ENCODE peak calls at places on chromosomes 6 and 20, in six cellular contexts. One of them, this sample, is unnamed.

GRCh38 chr6:7106752-7107577 is 796 bp upstream of the RREB1 start:
- DNase-seq in HCT116: no peak
- DNase-seq in WTC11: peak; percentile 39
- DNase-seq in GM12878: no peak
- DNase-seq in HepG2: no peak
- DNase-seq in K562: peak; percentile 91
- DNase-seq in this sample: no peak

GRCh38 chr6:35468980-35469710 is 944 bp downstream of the RPL10A start:
- DNase-seq in HCT116: no peak
- DNase-seq in WTC11: no peak
- DNase-seq in GM12878: no peak
- DNase-seq in HepG2: no peak
- DNase-seq in K562: peak; percentile 34
- DNase-seq in this sample: no peak

GRCh38 chr20:25587536-25587935 is 2.2 kb upstream of the NINL start:
- DNase-seq in HCT116: no peak
- DNase-seq in WTC11: no peak
- DNase-seq in GM12878: no peak
- DNase-seq in HepG2: no peak
- DNase-seq in K562: no peak
- DNase-seq in this sample: no peak

GRCh38 chr20:5657190-5657872 is 92.9 kb upstream of the SHLD1 start:
- DNase-seq in HCT116: no peak
- DNase-seq in WTC11: no peak
- DNase-seq in GM12878: no peak
- DNase-seq in HepG2: peak; percentile 70
- DNase-seq in K562: no peak
- DNase-seq in this sample: no peak

GRCh38 chr6:134398453-134398852 is 80.5 kb upstream of the SGK1 start:
- DNase-seq in HCT116: no peak
- DNase-seq in WTC11: no peak
- DNase-seq in GM12878: peak; percentile 53
- DNase-seq in HepG2: no peak
- DNase-seq in K562: peak; percentile 45
- DNase-seq in this sample: no peak

GRCh38 chr20:62366370-62367135 is 559 bp downstream of the LAMA5 start:
- DNase-seq in HCT116: no peak
- DNase-seq in WTC11: peak; percentile 87
- DNase-seq in GM12878: no peak
- DNase-seq in HepG2: peak; percentile 61
- DNase-seq in K562: peak; percentile 79
- DNase-seq in this sample: peak; percentile 85

GRCh38 chr6:112839525-112839961 is 492.4 kb downstream of the RFPL4B start:
- DNase-seq in HCT116: no peak
- DNase-seq in WTC11: no peak
- DNase-seq in GM12878: no peak
- DNase-seq in HepG2: no peak
- DNase-seq in K562: no peak
- DNase-seq in this sample: no peak

GRCh38 chr6:144140859-144141258 is 9.5 kb upstream of the STX11 start:
- DNase-seq in HCT116: no peak
- DNase-seq in WTC11: no peak
- DNase-seq in GM12878: no peak
- DNase-seq in HepG2: no peak
- DNase-seq in K562: no peak
- DNase-seq in this sample: no peak

GRCh38 chr6:1864496-1864895 is 254.8 kb downstream of the FOXC1 start:
- DNase-seq in HCT116: no peak
- DNase-seq in WTC11: no peak
- DNase-seq in GM12878: no peak
- DNase-seq in HepG2: peak; percentile 28
- DNase-seq in K562: no peak
- DNase-seq in this sample: no peak

GRCh38 chr6:2222275-2222842 is 23.0 kb downstream of the GMDS start:
- DNase-seq in HCT116: no peak
- DNase-seq in WTC11: no peak
- DNase-seq in GM12878: no peak
- DNase-seq in HepG2: no peak
- DNase-seq in K562: no peak
- DNase-seq in this sample: no peak

GRCh38 chr6:90375681-90376439 is 79.2 kb upstream of the BACH2 start:
- DNase-seq in HCT116: no peak
- DNase-seq in WTC11: no peak
- DNase-seq in GM12878: no peak
- DNase-seq in HepG2: no peak
- DNase-seq in K562: no peak
- DNase-seq in this sample: no peak

GRCh38 chr6:33248643-33248931 is 23.1 kb downstream of the VPS52 start:
- DNase-seq in HCT116: no peak
- DNase-seq in WTC11: no peak
- DNase-seq in GM12878: no peak
- DNase-seq in HepG2: no peak
- DNase-seq in K562: no peak
- DNase-seq in this sample: no peak

GRCh38 chr6:45715508-45715803 is 300.2 kb downstream of the CLIC5 start:
- DNase-seq in HCT116: no peak
- DNase-seq in WTC11: no peak
- DNase-seq in GM12878: no peak
- DNase-seq in HepG2: no peak
- DNase-seq in K562: no peak
- DNase-seq in this sample: no peak

GRCh38 chr6:3128381-3129108 is 10.0 kb downstream of the BPHL start:
- DNase-seq in HCT116: no peak
- DNase-seq in WTC11: no peak
- DNase-seq in GM12878: no peak
- DNase-seq in HepG2: no peak
- DNase-seq in K562: no peak
- DNase-seq in this sample: no peak

GRCh38 chr6:44003345-44004061 is 123.7 kb downstream of the MRPL14 start:
- DNase-seq in HCT116: no peak
- DNase-seq in WTC11: peak; percentile 36
- DNase-seq in GM12878: no peak
- DNase-seq in HepG2: no peak
- DNase-seq in K562: no peak
- DNase-seq in this sample: peak; percentile 73

GRCh38 chr6:148507774-148508173 is 165.1 kb downstream of the SASH1 start:
- DNase-seq in HCT116: no peak
- DNase-seq in WTC11: no peak
- DNase-seq in GM12878: no peak
- DNase-seq in HepG2: no peak
- DNase-seq in K562: no peak
- DNase-seq in this sample: no peak

GRCh38 chr20:9028419-9028818 is 40.5 kb upstream of the PLCB4 start:
- DNase-seq in HCT116: no peak
- DNase-seq in WTC11: no peak
- DNase-seq in GM12878: no peak
- DNase-seq in HepG2: no peak
- DNase-seq in K562: peak; percentile 20
- DNase-seq in this sample: no peak

GRCh38 chr6:160102956-160103824 is 18.4 kb upstream of the SLC22A1 start:
- DNase-seq in HCT116: peak; percentile 46
- DNase-seq in WTC11: peak; percentile 55
- DNase-seq in GM12878: no peak
- DNase-seq in HepG2: peak; percentile 45
- DNase-seq in K562: peak; percentile 59
- DNase-seq in this sample: peak; percentile 67

GRCh38 chr6:104958178-104958520 is 1.2 kb downstream of the LIN28B start:
- DNase-seq in HCT116: no peak
- DNase-seq in WTC11: no peak
- DNase-seq in GM12878: no peak
- DNase-seq in HepG2: no peak
- DNase-seq in K562: no peak
- DNase-seq in this sample: no peak

GRCh38 chr6:164109770-164110140 is 695.2 kb downstream of the QKI start:
- DNase-seq in HCT116: no peak
- DNase-seq in WTC11: peak; percentile 49
- DNase-seq in GM12878: no peak
- DNase-seq in HepG2: no peak
- DNase-seq in K562: peak; percentile 25
- DNase-seq in this sample: no peak

GRCh38 chr20:3318226-3318884 is 79.4 kb upstream of the SLC4A11 start:
- DNase-seq in HCT116: no peak
- DNase-seq in WTC11: no peak
- DNase-seq in GM12878: no peak
- DNase-seq in HepG2: no peak
- DNase-seq in K562: no peak
- DNase-seq in this sample: no peak

GRCh38 chr20:24949756-24950127 is 673 bp downstream of the CST7 start:
- DNase-seq in HCT116: no peak
- DNase-seq in WTC11: no peak
- DNase-seq in GM12878: no peak
- DNase-seq in HepG2: no peak
- DNase-seq in K562: peak; percentile 30
- DNase-seq in this sample: peak; percentile 37

GRCh38 chr20:64057628-64058498 is 5.1 kb upstream of the TCEA2 start:
- DNase-seq in HCT116: no peak
- DNase-seq in WTC11: peak; percentile 94
- DNase-seq in GM12878: no peak
- DNase-seq in HepG2: peak; percentile 83
- DNase-seq in K562: peak; percentile 87
- DNase-seq in this sample: peak; percentile 98

GRCh38 chr6:121506761-121507754 is 71.6 kb downstream of the GJA1 start:
- DNase-seq in HCT116: no peak
- DNase-seq in WTC11: no peak
- DNase-seq in GM12878: no peak
- DNase-seq in HepG2: no peak
- DNase-seq in K562: no peak
- DNase-seq in this sample: no peak
- TF ChIP-seq ATF3 in HCT116: no peak
- TF ChIP-seq ATF3 in WTC11: no peak
- TF ChIP-seq ATF3 in GM12878: no peak
- TF ChIP-seq ATF3 in HepG2: no peak
- TF ChIP-seq ATF3 in K562: no peak
- TF ChIP-seq ATF3 in this sample: no peak

GRCh38 chr20:59746155-59746554 is 141.8 kb downstream of the PHACTR3 start:
- DNase-seq in HCT116: no peak
- DNase-seq in WTC11: no peak
- DNase-seq in GM12878: no peak
- DNase-seq in HepG2: no peak
- DNase-seq in K562: no peak
- DNase-seq in this sample: no peak
- TF ChIP-seq ATF3 in HCT116: no peak
- TF ChIP-seq ATF3 in WTC11: no peak
- TF ChIP-seq ATF3 in GM12878: no peak
- TF ChIP-seq ATF3 in HepG2: no peak
- TF ChIP-seq ATF3 in K562: no peak
- TF ChIP-seq ATF3 in this sample: no peak

GRCh38 chr6:72864236-72864635 is 242.4 kb downstream of the KCNQ5 start:
- DNase-seq in HCT116: no peak
- DNase-seq in WTC11: no peak
- DNase-seq in GM12878: no peak
- DNase-seq in HepG2: no peak
- DNase-seq in K562: no peak
- DNase-seq in this sample: no peak

GRCh38 chr6:72861935-72862432 is 240.1 kb downstream of the KCNQ5 start:
- DNase-seq in HCT116: no peak
- DNase-seq in WTC11: no peak
- DNase-seq in GM12878: peak; percentile 13
- DNase-seq in HepG2: no peak
- DNase-seq in K562: no peak
- DNase-seq in this sample: no peak

GRCh38 chr6:72863106-72863505 is 241.2 kb downstream of the KCNQ5 start:
- DNase-seq in HCT116: no peak
- DNase-seq in WTC11: no peak
- DNase-seq in GM12878: no peak
- DNase-seq in HepG2: no peak
- DNase-seq in K562: no peak
- DNase-seq in this sample: no peak

GRCh38 chr6:72864799-72865198 is 242.9 kb downstream of the KCNQ5 start:
- DNase-seq in HCT116: no peak
- DNase-seq in WTC11: no peak
- DNase-seq in GM12878: no peak
- DNase-seq in HepG2: no peak
- DNase-seq in K562: no peak
- DNase-seq in this sample: no peak

DNA sequence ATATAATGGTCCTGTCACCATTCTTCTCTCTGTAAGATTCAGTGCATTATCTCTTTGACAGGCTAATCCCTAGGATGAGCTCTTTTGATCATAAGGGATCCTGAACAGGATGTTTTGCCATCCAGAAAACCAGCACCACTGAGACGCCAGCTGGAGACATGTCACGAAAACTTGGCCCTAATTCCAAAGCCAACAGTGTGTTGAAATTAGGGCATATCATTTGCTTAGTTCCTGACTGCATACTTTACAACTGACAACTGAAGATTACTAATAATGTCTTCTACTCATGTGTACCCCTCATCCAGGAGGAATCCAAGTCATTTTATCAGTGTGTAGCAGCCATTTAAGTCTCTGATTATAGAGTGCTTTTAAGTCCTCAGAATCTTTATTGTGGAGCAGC is 243.6 kb downstream of the KCNQ5 start:
- DNase-seq in HCT116: no peak
- DNase-seq in WTC11: no peak
- DNase-seq in GM12878: no peak
- DNase-seq in HepG2: no peak
- DNase-seq in K562: no peak
- DNase-seq in this sample: no peak
- TF ChIP-seq ATF3 in HCT116: no peak
- TF ChIP-seq ATF3 in WTC11: no peak
- TF ChIP-seq ATF3 in GM12878: no peak
- TF ChIP-seq ATF3 in HepG2: no peak
- TF ChIP-seq ATF3 in K562: no peak
- TF ChIP-seq ATF3 in this sample: no peak

GRCh38 chr6:411402-412145 is 20.0 kb downstream of the IRF4 start:
- DNase-seq in HCT116: no peak
- DNase-seq in WTC11: no peak
- DNase-seq in GM12878: no peak
- DNase-seq in HepG2: no peak
- DNase-seq in K562: no peak
- DNase-seq in this sample: no peak

GRCh38 chr6:408148-408547 is 16.6 kb downstream of the IRF4 start:
- DNase-seq in HCT116: no peak
- DNase-seq in WTC11: no peak
- DNase-seq in GM12878: no peak
- DNase-seq in HepG2: no peak
- DNase-seq in K562: no peak
- DNase-seq in this sample: no peak

GRCh38 chr6:409370-409972 is 17.9 kb downstream of the IRF4 start:
- DNase-seq in HCT116: no peak
- DNase-seq in WTC11: no peak
- DNase-seq in GM12878: no peak
- DNase-seq in HepG2: no peak
- DNase-seq in K562: no peak
- DNase-seq in this sample: no peak

GRCh38 chr6:410555-411395 is 19.2 kb downstream of the IRF4 start:
- DNase-seq in HCT116: no peak
- DNase-seq in WTC11: no peak
- DNase-seq in GM12878: no peak
- DNase-seq in HepG2: no peak
- DNase-seq in K562: no peak
- DNase-seq in this sample: no peak

DNA sequence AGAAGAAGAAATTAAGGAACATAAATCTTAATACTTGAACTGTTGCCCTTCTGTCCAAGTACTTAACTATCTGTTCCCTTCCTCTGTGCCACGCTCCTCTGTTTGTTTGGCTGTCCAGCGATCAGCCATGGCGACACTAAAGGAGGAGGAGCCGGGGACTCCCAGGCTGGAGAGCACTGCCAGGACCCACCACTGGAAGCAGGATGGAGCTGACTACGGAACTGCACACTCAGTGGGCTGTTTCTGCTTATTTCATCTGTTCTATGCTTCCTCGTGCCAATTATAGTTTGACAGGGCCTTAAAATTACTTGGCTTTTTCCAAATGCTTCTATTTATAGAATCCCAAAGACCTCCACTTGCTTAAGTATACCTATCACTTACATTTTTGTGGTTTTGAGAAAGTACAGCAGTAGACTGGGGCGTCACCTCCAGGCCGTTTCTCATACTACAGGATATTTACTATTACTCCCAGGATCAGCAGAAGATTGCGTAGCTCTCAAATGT is 17.1 kb downstream of the IRF4 start:
- DNase-seq in HCT116: peak; percentile 53
- DNase-seq in WTC11: peak; percentile 54
- DNase-seq in GM12878: no peak
- DNase-seq in HepG2: peak; percentile 65
- DNase-seq in K562: peak; percentile 65
- DNase-seq in this sample: no peak
- TF ChIP-seq ATF3 in HCT116: no peak
- TF ChIP-seq ATF3 in WTC11: no peak
- TF ChIP-seq ATF3 in GM12878: no peak
- TF ChIP-seq ATF3 in HepG2: no peak
- TF ChIP-seq ATF3 in K562: no peak
- TF ChIP-seq ATF3 in this sample: no peak